ENCODE peak calls at places on chromosomes 13 and 19, in seven cellular contexts. R is thoracic aorta; X is HS-27A; T is right lobe of liver; Y is NCI-H2081; O is activated T-helper 1 cell treated with Interleukin-2 at 50 U/mL for 16 hours; A is activated CD4-positive, CD25-positive, alpha-beta regulatory T cell treated with anti-CD3 and anti-CD28 coated beads, Interleukin-2, amount 50 U/mL, for 72 hours. J is an unnamed sample.

GRCh38 chr19:4267101-4267900 is 11.8 kb upstream of the SHD start:
- DNase-seq in R (no peak), Y (no peak), T (peak), O (peak), X (peak), A (peak), J (peak)

GRCh38 chr13:75931116-75931515 is 295.0 kb downstream of the LMO7 start:
- DNase-seq in T (no peak), X (no peak), O (no peak), A (no peak), Y (no peak), R (no peak), J (no peak)

GRCh38 chr13:26784704-26785639 is 24.4 kb upstream of the GPR12 start:
- DNase-seq in A (no peak), T (no peak), X (no peak), O (no peak), R (no peak), Y (no peak), J (peak)

GRCh38 chr13:113974304-113975281 is 717 bp upstream of the C13orf46 start:
- DNase-seq in T (peak), Y (no peak), O (no peak), R (peak), A (no peak), X (no peak), J (no peak)

GRCh38 chr19:31331536-31331935 is 17.7 kb downstream of the TSHZ3 start:
- DNase-seq in X (no peak), T (no peak), O (no peak), R (no peak), Y (no peak), A (no peak), J (no peak)

GRCh38 chr13:26941345-26942174 is 181.0 kb upstream of the GPR12 start:
- DNase-seq in A (no peak), O (no peak), Y (no peak), R (no peak), X (no peak), T (no peak), J (no peak)

GRCh38 chr19:30781519-30781918 is 409.3 kb downstream of the ZNF536 start:
- DNase-seq in X (no peak), A (no peak), Y (no peak), R (no peak), T (no peak), O (no peak), J (no peak)

GRCh38 chr13:30870049-30870884 is 35.8 kb upstream of the MEDAG start:
- DNase-seq in X (peak), O (no peak), Y (no peak), A (peak), T (no peak), R (peak), J (no peak)

GRCh38 chr19:56132316-56132822 is 8.7 kb upstream of the ZNF444 start:
- DNase-seq in X (no peak), R (no peak), T (no peak), O (no peak), Y (no peak), A (no peak), J (no peak)

GRCh38 chr13:19685034-19685433 is 51.6 kb downstream of the MPHOSPH8 start:
- DNase-seq in T (peak), Y (no peak), A (no peak), X (no peak), R (no peak), O (no peak), J (no peak)

GRCh38 chr13:109790951-109791605 is 4.7 kb upstream of the IRS2 start:
- DNase-seq in R (no peak), X (no peak), Y (peak), T (no peak), A (no peak), O (no peak), J (peak)

GRCh38 chr13:87975035-87975434 is 303.9 kb downstream of the SLITRK5 start:
- DNase-seq in T (no peak), Y (no peak), A (no peak), O (no peak), X (no peak), R (no peak), J (no peak)

GRCh38 chr13:47190696-47191095 is 293.8 kb upstream of the HTR2A start:
- DNase-seq in R (no peak), X (no peak), O (no peak), Y (no peak), T (no peak), A (no peak), J (no peak)

GRCh38 chr19:2619076-2619475 is 83.4 kb downstream of the GNG7 start:
- DNase-seq in O (no peak), R (no peak), Y (no peak), A (no peak), X (no peak), T (no peak), J (no peak)

GRCh38 chr19:18278521-18279265 is 2.7 kb downstream of the JUND start:
- DNase-seq in T (no peak), A (no peak), Y (no peak), X (no peak), R (no peak), O (no peak), J (peak)

GRCh38 chr13:76597868-76598267 is 288.3 kb downstream of the KCTD12 start:
- DNase-seq in Y (peak), X (no peak), A (no peak), R (no peak), O (no peak), T (no peak), J (no peak)

GRCh38 chr19:46133777-46134231 is 9.3 kb upstream of the IGFL3 start:
- DNase-seq in R (no peak), Y (no peak), A (no peak), O (no peak), T (no peak), X (no peak), J (no peak)

GRCh38 chr13:26601669-26602068 is 44.2 kb downstream of the WASF3 start:
- DNase-seq in T (no peak), X (no peak), O (no peak), R (no peak), Y (peak), A (no peak), J (peak)

GRCh38 chr13:25391932-25392331 is 20.2 kb downstream of the ATP8A2 start:
- DNase-seq in Y (no peak), T (no peak), R (no peak), A (no peak), X (no peak), O (no peak), J (no peak)

GRCh38 chr13:30147380-30147779 is 160.0 kb downstream of the KATNAL1 start:
- DNase-seq in O (no peak), Y (no peak), T (no peak), A (no peak), X (no peak), R (no peak), J (peak)

GRCh38 chr19:7376151-7376852 is 27.6 kb downstream of the ARHGEF18 start:
- DNase-seq in T (no peak), A (no peak), Y (no peak), X (no peak), R (no peak), O (no peak), J (no peak)

GRCh38 chr13:55566334-55566733 is 1574.4 kb upstream of the PRR20A start:
- DNase-seq in A (no peak), T (no peak), X (no peak), O (no peak), Y (no peak), R (no peak), J (no peak)

GRCh38 chr13:43374621-43375020 is 351.2 kb downstream of the DNAJC15 start:
- DNase-seq in X (no peak), O (no peak), A (no peak), R (no peak), T (no peak), Y (no peak), J (peak)

GRCh38 chr19:47765522-47766358 is 12.8 kb upstream of the SELENOW start:
- DNase-seq in O (no peak), Y (peak), T (peak), X (no peak), R (no peak), A (no peak), J (peak)

GRCh38 chr13:75512253-75512652 is 25.4 kb downstream of the COMMD6 start:
- DNase-seq in O (no peak), T (no peak), X (no peak), Y (no peak), R (no peak), A (no peak), J (no peak)

GRCh38 chr13:94764576-94765321 is 52.4 kb upstream of the SOX21 start:
- DNase-seq in Y (no peak), X (no peak), A (no peak), T (no peak), O (no peak), R (no peak), J (no peak)

GRCh38 chr19:27776020-27776419 is 1436.9 kb downstream of the UQCRFS1 start:
- DNase-seq in X (no peak), Y (no peak), O (no peak), A (no peak), R (no peak), T (no peak), J (peak)

GRCh38 chr19:1503089-1503924 is 9.5 kb downstream of the ADAMTSL5 start:
- DNase-seq in O (peak), R (no peak), A (peak), T (no peak), Y (no peak), X (no peak), J (peak)

GRCh38 chr19:45553464-45553863 is 31.1 kb downstream of the OPA3 start:
- DNase-seq in T (no peak), X (no peak), Y (no peak), O (no peak), A (no peak), R (no peak), J (no peak)

GRCh38 chr13:28329395-28330158 is 165.4 kb downstream of the FLT1 start:
- DNase-seq in O (no peak), X (no peak), A (no peak), Y (no peak), R (peak), T (no peak), J (no peak)

GRCh38 chr13:106063591-106064308 is 471.7 kb downstream of the EFNB2 start:
- DNase-seq in X (peak), O (no peak), T (no peak), Y (no peak), A (no peak), R (no peak), J (no peak)

GRCh38 chr13:66407159-66407558 is 823.0 kb downstream of the PCDH9 start:
- DNase-seq in Y (no peak), T (no peak), O (no peak), A (no peak), X (no peak), R (no peak), J (no peak)

GRCh38 chr13:106083620-106084350 is 451.7 kb downstream of the EFNB2 start:
- DNase-seq in X (no peak), Y (peak), R (no peak), O (no peak), A (no peak), T (no peak), J (no peak)

GRCh38 chr13:99657848-99658265 is 156.6 kb downstream of the TM9SF2 start:
- DNase-seq in X (no peak), O (no peak), T (peak), A (peak), R (no peak), Y (peak), J (no peak)

GRCh38 chr19:52592301-52592700 is 22.2 kb downstream of the ZNF701 start:
- DNase-seq in T (no peak), R (no peak), A (no peak), Y (no peak), X (no peak), O (no peak), J (no peak)

GRCh38 chr13:21074601-21075302 is 13.4 kb upstream of the LATS2 start:
- DNase-seq in O (no peak), A (no peak), X (no peak), R (no peak), T (no peak), Y (no peak), J (peak)

GRCh38 chr19:12841094-12841493 is 2.8 kb downstream of the MAST1 start:
- DNase-seq in T (peak), A (no peak), X (no peak), O (no peak), R (no peak), Y (no peak), J (no peak)